ENCODE peak calls at places on chromosome 7, in seven cellular contexts. X, I, M, K, E, T and Z are unnamed samples.

GRCh38 chr7:76351372-76351771 is 7.4 kb downstream of the YWHAG start:
- DNase-seq in E (no peak), T (no peak), M (no peak), X (no peak), I (no peak), K (no peak), Z (no peak)

GRCh38 chr7:21642422-21642821 is 99.6 kb downstream of the DNAH11 start:
- DNase-seq in E (no peak), I (no peak), X (peak), K (no peak), M (peak), T (no peak), Z (no peak)

GRCh38 chr7:40306025-40306424 is 171.2 kb downstream of the SUGCT start:
- DNase-seq in E (no peak), M (peak), X (no peak), K (no peak), T (no peak), I (no peak), Z (no peak)

GRCh38 chr7:124764071-124764846 is 1.3 kb downstream of the GPR37 start:
- DNase-seq in K (no peak), T (no peak), X (no peak), I (no peak), E (no peak), M (no peak), Z (no peak)

GRCh38 chr7:94423865-94424264 is 29.2 kb downstream of the COL1A2 start:
- DNase-seq in M (peak), I (no peak), E (peak), K (no peak), X (no peak), T (peak), Z (no peak)

GRCh38 chr7:138865843-138866242 is 67.8 kb upstream of the ATP6V0A4 start:
- DNase-seq in M (no peak), I (no peak), K (no peak), T (no peak), X (peak), E (peak), Z (no peak)

GRCh38 chr7:83162402-83163256 is at the start of gene PCLO:
- DNase-seq in I (peak), T (peak), E (peak), K (peak), M (peak), X (peak), Z (peak)

GRCh38 chr7:28347462-28347861 is 64.9 kb upstream of the CREB5 start:
- DNase-seq in I (no peak), T (no peak), M (no peak), K (no peak), X (no peak), E (no peak), Z (no peak)

GRCh38 chr7:3029138-3029537 is 14.5 kb downstream of the CARD11 start:
- DNase-seq in X (no peak), T (no peak), E (no peak), K (no peak), I (no peak), M (no peak), Z (no peak)

GRCh38 chr7:54260868-54261475 is 281.2 kb upstream of the VSTM2A start:
- DNase-seq in K (no peak), X (no peak), M (peak), I (no peak), T (no peak), E (peak), Z (peak)

GRCh38 chr7:1974714-1975113 is 258.0 kb downstream of the MAD1L1 start:
- DNase-seq in T (no peak), E (no peak), K (no peak), M (no peak), X (no peak), I (no peak), Z (no peak)

GRCh38 chr7:93890464-93891068 is at the start of gene TFPI2:
- DNase-seq in T (peak), K (no peak), E (peak), M (peak), X (no peak), I (no peak), Z (peak)

GRCh38 chr7:94792270-94792669 is 115.1 kb upstream of the PPP1R9A start:
- DNase-seq in I (no peak), X (no peak), T (no peak), K (no peak), M (no peak), E (no peak), Z (no peak)

GRCh38 chr7:116525298-116525912 is 569 bp downstream of the CAV1 start:
- DNase-seq in E (no peak), X (no peak), K (no peak), I (peak), T (no peak), M (no peak), Z (no peak)

GRCh38 chr7:117020605-117021002 is 67.3 kb downstream of the ST7 start:
- DNase-seq in K (no peak), I (no peak), E (no peak), T (no peak), M (no peak), X (no peak), Z (no peak)

GRCh38 chr7:131188367-131189339 is 139.0 kb upstream of the MKLN1 start:
- DNase-seq in E (peak), K (peak), I (no peak), X (peak), T (peak), M (peak), Z (peak)

GRCh38 chr7:27693794-27694193 is 31.1 kb upstream of the HIBADH start:
- DNase-seq in I (no peak), E (no peak), M (no peak), X (peak), K (no peak), T (no peak), Z (no peak)

GRCh38 chr7:28813238-28813962 is 144.7 kb downstream of the TRIL start:
- DNase-seq in K (no peak), X (no peak), T (no peak), M (no peak), I (no peak), E (no peak), Z (no peak)

GRCh38 chr7:151868805-151869188 is 8.1 kb downstream of the PRKAG2 start:
- DNase-seq in E (no peak), K (no peak), I (no peak), X (no peak), M (no peak), T (no peak), Z (no peak)